ENCODE peak calls at places on chromosome 5, in seven cellular contexts. W is fibroblast of mammary gland, Q is HepG2, U is B cell, R is A549, D is mammary epithelial cell, O is IMR-90. V is an unnamed sample.

GRCh38 chr5:79514391-79515105 is 614 bp upstream of the HOMER1 start:
- DNase-seq in Q (peak; percentile 72), U (peak; percentile 92), R (peak; percentile 88), W (peak; percentile 89), D (peak; percentile 95), O (peak; percentile 94), V (peak; percentile 84)

GRCh38 chr5:73748510-73749410 is 122.8 kb downstream of the ARHGEF28 start:
- DNase-seq in Q (no peak), D (no peak), W (peak; percentile 50), O (peak; percentile 53), U (no peak), R (no peak), V (peak; percentile 26)

GRCh38 chr5:132688536-132689409 is 15.0 kb downstream of the IL4 start:
- DNase-seq in Q (no peak), R (no peak), O (peak; percentile 23), D (no peak), U (no peak), W (no peak), V (no peak)

GRCh38 chr5:65791721-65792698 is 70.0 kb downstream of the NLN start:
- DNase-seq in W (no peak), D (no peak), R (no peak), O (no peak), U (no peak), Q (no peak), V (peak; percentile 28)

GRCh38 chr5:62115009-62115408 is 191.0 kb upstream of the KIF2A start:
- DNase-seq in O (no peak), W (no peak), R (no peak), U (no peak), D (no peak), Q (no peak), V (no peak)

GRCh38 chr5:134502259-134502658 is 23.2 kb upstream of the JADE2 start:
- DNase-seq in Q (no peak), O (no peak), R (no peak), W (no peak), D (no peak), U (no peak), V (no peak)

GRCh38 chr5:56053363-56053762 is 58.6 kb upstream of the IL6ST start:
- DNase-seq in R (no peak), Q (no peak), O (no peak), D (no peak), U (no peak), W (no peak), V (no peak)

GRCh38 chr5:119331566-119332095 is 24.2 kb upstream of the TNFAIP8 start:
- DNase-seq in W (no peak), D (no peak), R (no peak), U (no peak), Q (no peak), O (no peak), V (no peak)

GRCh38 chr5:78745985-78746384 is 97.4 kb upstream of the LHFPL2 start:
- DNase-seq in U (no peak), Q (no peak), R (no peak), O (no peak), W (peak; percentile 42), D (no peak), V (no peak)

GRCh38 chr5:79834420-79835219 is 145.0 kb downstream of the CMYA5 start:
- DNase-seq in O (no peak), W (no peak), U (no peak), Q (no peak), D (no peak), R (no peak), V (no peak)

GRCh38 chr5:52894451-52894850 is 94.7 kb upstream of the ITGA2 start:
- DNase-seq in W (no peak), D (no peak), O (no peak), Q (no peak), U (no peak), R (no peak), V (no peak)

GRCh38 chr5:67209141-67209771 is 12.7 kb upstream of the CD180 start:
- DNase-seq in W (peak; percentile 78), Q (peak; percentile 61), D (peak; percentile 84), U (peak; percentile 77), R (peak; percentile 81), O (peak; percentile 72), V (peak; percentile 60)

GRCh38 chr5:123512631-123513461 is 869 bp downstream of the CSNK1G3 start:
- DNase-seq in U (peak; percentile 62), R (peak; percentile 36), Q (peak; percentile 39), W (peak; percentile 49), D (peak; percentile 41), O (peak; percentile 30), V (peak; percentile 38)

GRCh38 chr5:160259341-160259740 is 30.0 kb downstream of the FABP6 start:
- DNase-seq in O (no peak), R (no peak), Q (no peak), W (no peak), U (no peak), D (no peak), V (no peak)

GRCh38 chr5:140608730-140609520 is 24.1 kb downstream of the CD14 start:
- DNase-seq in D (peak; percentile 51), R (no peak), W (no peak), U (no peak), Q (no peak), O (no peak), V (no peak)

GRCh38 chr5:172395483-172395882 is 58.8 kb downstream of the SH3PXD2B start:
- DNase-seq in Q (no peak), W (peak; percentile 36), O (peak; percentile 57), U (no peak), D (no peak), R (no peak), V (no peak)

GRCh38 chr5:172385661-172386187 is 68.6 kb downstream of the SH3PXD2B start:
- DNase-seq in Q (no peak), W (no peak), U (no peak), O (no peak), R (no peak), D (no peak), V (no peak)

GRCh38 chr5:172385164-172385563 is 69.2 kb downstream of the SH3PXD2B start:
- DNase-seq in O (no peak), U (no peak), R (no peak), D (no peak), W (no peak), Q (no peak), V (no peak)

GRCh38 chr5:172389578-172390112 is 64.7 kb downstream of the SH3PXD2B start:
- DNase-seq in W (no peak), R (no peak), Q (no peak), O (no peak), D (no peak), U (no peak), V (no peak)
- TF ChIP-seq CTCF in W (peak; percentile 24), R (peak; percentile 38), Q (peak; percentile 41), O (no peak), D (no peak), U (no peak), V (peak; percentile 6)

GRCh38 chr5:7078901-7079300 is 317.0 kb upstream of the ADCY2 start:
- DNase-seq in Q (no peak), R (no peak), O (no peak), W (no peak), U (no peak), D (no peak), V (no peak)

GRCh38 chr5:7073666-7074065 is 322.3 kb upstream of the ADCY2 start:
- DNase-seq in W (no peak), Q (no peak), R (no peak), O (no peak), U (no peak), D (no peak), V (no peak)

GRCh38 chr5:7078090-7078489 is 317.8 kb upstream of the ADCY2 start:
- DNase-seq in U (no peak), D (no peak), W (no peak), R (no peak), O (no peak), Q (no peak), V (no peak)

GRCh38 chr5:7074176-7074575 is 321.8 kb upstream of the ADCY2 start:
- DNase-seq in R (no peak), D (no peak), O (no peak), Q (no peak), W (no peak), U (no peak), V (no peak)
- TF ChIP-seq CTCF in R (no peak), D (no peak), O (no peak), Q (no peak), W (no peak), U (no peak), V (no peak)

DNA sequence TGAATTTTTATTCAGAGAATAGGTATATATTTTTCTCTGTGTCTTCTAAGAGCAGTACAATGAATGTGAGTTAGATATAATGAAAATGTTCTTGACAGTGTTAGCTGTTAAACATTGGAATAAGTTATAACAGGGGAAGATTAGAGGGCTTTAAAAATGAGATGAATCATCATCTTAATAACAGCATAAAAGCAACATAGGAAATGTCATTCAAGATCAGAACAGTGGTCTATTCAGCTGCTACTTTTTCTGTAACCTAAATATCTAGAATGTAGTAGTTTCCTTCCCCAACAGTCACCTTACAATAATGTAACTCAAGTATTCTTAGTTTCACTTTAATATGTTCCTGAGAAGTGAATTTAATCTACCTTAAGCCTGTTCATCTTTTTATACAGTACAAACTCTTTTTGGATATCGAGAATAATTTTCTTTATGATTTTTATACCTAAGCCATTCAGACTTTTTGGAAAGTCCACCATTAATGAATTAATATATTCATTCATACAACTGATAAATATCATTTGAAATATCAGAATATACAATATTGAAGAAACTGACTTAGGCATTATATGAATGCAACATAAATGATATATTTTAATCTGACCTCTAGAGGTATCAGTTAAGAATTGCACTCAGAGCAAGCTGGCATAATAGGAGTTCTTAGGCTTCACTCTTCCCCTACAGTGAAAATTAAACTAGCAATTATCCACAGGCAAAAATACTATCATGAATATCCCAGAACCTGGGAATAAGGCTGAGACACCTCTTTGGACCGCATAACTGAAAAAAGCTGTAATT is 66.1 kb upstream of the EDIL3 start:
- DNase-seq in W (peak; percentile 22), D (no peak), U (no peak), O (peak; percentile 20), Q (no peak), R (no peak), V (no peak)
- TF ChIP-seq CTCF in W (peak; percentile 39), D (peak; percentile 51), U (no peak), O (peak; percentile 46), Q (no peak), R (no peak), V (peak; percentile 24)

DNA sequence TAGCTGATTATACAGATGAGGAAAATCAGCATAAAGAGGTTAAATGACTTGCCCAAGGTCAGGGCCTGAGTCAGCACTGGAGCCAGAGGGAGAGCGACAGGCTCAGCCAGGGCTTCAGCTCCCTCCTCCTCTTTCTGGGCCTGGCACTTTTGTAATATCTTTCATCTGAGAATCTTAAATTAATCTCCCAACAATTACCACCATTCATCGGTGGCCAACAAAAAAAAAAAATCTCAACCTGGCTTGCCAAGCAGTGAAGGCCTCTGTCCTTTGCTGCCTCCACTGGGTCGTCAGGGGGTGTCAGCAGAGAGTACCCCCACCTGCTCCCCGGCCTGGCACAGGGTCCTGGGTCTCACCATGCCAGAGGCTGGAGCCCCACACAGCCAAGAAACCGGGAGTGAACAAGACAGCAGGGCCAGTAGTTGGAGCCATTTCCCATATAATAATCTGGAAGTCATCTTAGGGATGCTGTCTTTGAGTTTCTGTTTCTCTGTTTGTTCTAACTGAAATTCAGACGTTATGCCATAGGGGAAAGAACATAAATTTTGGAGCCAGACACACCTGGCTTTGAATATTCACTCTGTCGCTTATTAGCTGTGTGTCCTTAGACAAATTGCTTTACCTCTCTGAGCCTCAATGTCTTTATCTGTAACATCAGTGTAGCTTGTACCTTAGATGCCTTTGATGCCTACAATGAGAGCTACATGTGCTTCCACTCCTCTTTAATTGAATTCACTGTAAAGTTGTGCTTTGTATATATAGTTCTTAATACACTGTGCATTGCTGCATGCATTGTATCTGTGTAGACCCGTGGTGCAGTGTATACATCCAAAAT is 299.9 kb upstream of the MSX2 start:
- DNase-seq in R (no peak), O (no peak), U (no peak), Q (no peak), D (no peak), W (no peak), V (no peak)
- TF ChIP-seq CTCF in R (no peak), O (peak; percentile 39), U (no peak), Q (no peak), D (peak; percentile 37), W (no peak), V (peak; percentile 7)